ENCODE peak calls at places on chromosomes 11 and 22, in ten cellular contexts. I is lower leg skin, K is bronchial epithelial cell, O is stomach, N is heart right ventricle, P is epithelial cell of proximal tubule, C is astrocyte, M is MM.1S, Y is neural progenitor cell, B is fibroblast of villous mesenchyme. D is an unnamed sample.

GRCh38 chr22:26479043-26479791 is 4.4 kb downstream of the HPS4 start:
- DNase-seq in O (no peak), N (no peak), B (no peak), M (no peak), P (no peak), K (no peak), I (no peak), Y (no peak), C (no peak), D (no peak)

GRCh38 chr11:11391796-11392195 is 38.7 kb upstream of the CSNK2A3 start:
- DNase-seq in C (peak; percentile 86), I (no peak), P (peak; percentile 88), B (peak; percentile 81), O (no peak), N (no peak), Y (no peak), K (peak; percentile 84), M (no peak), D (no peak)

GRCh38 chr11:134347441-134347840 is 15.7 kb downstream of the GLB1L2 start:
- DNase-seq in I (no peak), B (no peak), N (no peak), O (no peak), P (no peak), C (no peak), K (no peak), Y (no peak), M (no peak), D (no peak)

GRCh38 chr22:31612891-31613285 is 49.1 kb downstream of the PISD start:
- DNase-seq in C (no peak), P (no peak), I (no peak), Y (no peak), K (no peak), N (no peak), B (no peak), O (no peak), M (no peak), D (peak; percentile 53)

GRCh38 chr11:1655168-1656060 is 25.8 kb downstream of the KRTAP5-5 start:
- DNase-seq in O (no peak), Y (no peak), B (no peak), M (no peak), N (no peak), K (no peak), P (no peak), I (no peak), C (no peak), D (peak; percentile 51)

GRCh38 chr11:102603576-102603975 is 21.6 kb downstream of the MMP20 start:
- DNase-seq in I (no peak), P (no peak), M (no peak), B (no peak), O (no peak), K (no peak), N (no peak), C (peak; percentile 12), Y (no peak), D (no peak)

GRCh38 chr11:1652026-1652425 is 22.5 kb downstream of the KRTAP5-5 start:
- DNase-seq in B (no peak), N (no peak), Y (no peak), O (no peak), M (no peak), C (no peak), I (no peak), K (no peak), P (no peak), D (no peak)

GRCh38 chr11:69666261-69666660 is 8.9 kb downstream of the LTO1 start:
- DNase-seq in B (no peak), I (no peak), K (no peak), O (no peak), M (no peak), N (no peak), P (no peak), C (no peak), Y (no peak), D (no peak)

GRCh38 chr11:24457985-24458384 is 38.9 kb upstream of the LUZP2 start:
- DNase-seq in I (no peak), Y (no peak), M (no peak), P (no peak), K (no peak), N (no peak), C (no peak), B (no peak), O (no peak), D (no peak)

GRCh38 chr22:40602231-40602630 is 34.3 kb downstream of the MRTFA start:
- DNase-seq in B (no peak), Y (no peak), C (peak; percentile 48), M (no peak), N (no peak), I (no peak), P (no peak), O (no peak), K (no peak), D (no peak)

GRCh38 chr11:65634905-65635731 is 2.8 kb upstream of the SIPA1 start:
- DNase-seq in I (no peak), K (no peak), B (no peak), Y (no peak), P (no peak), N (no peak), O (no peak), M (no peak), C (no peak), D (no peak)

GRCh38 chr11:65636108-65636809 is 1.6 kb upstream of the SIPA1 start:
- DNase-seq in C (no peak), P (no peak), M (no peak), I (no peak), B (no peak), O (no peak), Y (no peak), N (no peak), K (no peak), D (peak; percentile 66)

GRCh38 chr11:65634440-65634839 is 3.5 kb upstream of the SIPA1 start:
- DNase-seq in N (no peak), C (no peak), K (no peak), I (no peak), M (no peak), Y (no peak), O (no peak), P (no peak), B (no peak), D (no peak)

GRCh38 chr11:65637794-65638317 is at the start of gene SIPA1:
- DNase-seq in K (peak; percentile 52), P (peak; percentile 38), I (peak; percentile 46), N (peak; percentile 83), M (peak; percentile 71), B (peak; percentile 94), C (peak; percentile 80), O (peak; percentile 78), Y (peak; percentile 95), D (peak; percentile 86)

GRCh38 chr11:65636810-65637557 is 917 bp upstream of the SIPA1 start:
- DNase-seq in N (no peak), C (no peak), Y (no peak), M (no peak), B (no peak), P (no peak), O (no peak), K (no peak), I (no peak), D (no peak)
- H3K4me3 ChIP-seq in N (no peak overlapping the region), C (no peak overlapping the region), Y (no peak overlapping the region), M (no peak overlapping the region), B (no peak overlapping the region), P (no peak overlapping the region), O (no peak overlapping the region), K (no peak overlapping the region), I (no peak overlapping the region), D (no peak overlapping the region)

DNA sequence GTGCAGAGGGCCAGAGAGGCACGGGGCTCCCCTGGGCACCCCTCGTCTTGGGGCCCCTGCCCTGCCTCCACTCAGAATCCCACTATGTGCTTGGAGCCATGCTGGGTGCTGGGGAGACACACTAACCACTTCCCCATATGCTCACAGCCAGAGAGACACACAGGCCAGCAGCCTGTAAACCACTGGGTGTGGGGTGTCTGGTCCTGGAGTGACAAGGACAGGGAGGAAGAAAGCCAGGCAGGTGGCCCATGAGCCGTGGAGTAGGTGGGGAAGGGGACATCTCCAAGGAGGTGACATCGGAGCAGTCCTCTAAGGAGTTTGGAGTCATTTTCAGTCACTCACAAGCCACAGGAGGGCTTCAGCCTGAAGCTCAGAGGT is 58.9 kb downstream of the CDKN1C start:
- DNase-seq in M (no peak), K (no peak), P (no peak), B (no peak), C (no peak), N (no peak), Y (no peak), I (no peak), O (no peak), D (no peak)
- H3K4me3 ChIP-seq in M (no peak overlapping the region), K (no peak overlapping the region), P (no peak overlapping the region), B (no peak overlapping the region), C (no peak overlapping the region), N (no peak overlapping the region), Y (no peak overlapping the region), I (no peak overlapping the region), O (no peak overlapping the region), D (no peak overlapping the region)

GRCh38 chr22:39243443-39244072 is 1.2 kb downstream of the PDGFB start:
- DNase-seq in K (no peak), B (no peak), C (no peak), P (no peak), M (peak; percentile 31), Y (peak; percentile 53), N (no peak), O (no peak), I (no peak), D (peak; percentile 84)

GRCh38 chr22:39244073-39244495 is 698 bp downstream of the PDGFB start:
- DNase-seq in I (no peak), P (no peak), N (no peak), Y (peak; percentile 59), O (no peak), B (no peak), K (no peak), C (no peak), M (peak; percentile 29), D (no peak)

GRCh38 chr22:39241632-39242388 is 3.0 kb downstream of the PDGFB start:
- DNase-seq in B (no peak), Y (no peak), C (no peak), K (no peak), I (no peak), N (no peak), M (no peak), O (no peak), P (no peak), D (peak; percentile 87)

GRCh38 chr22:39242389-39242808 is 2.4 kb downstream of the PDGFB start:
- DNase-seq in O (no peak), N (no peak), Y (peak; percentile 72), M (peak; percentile 32), K (no peak), P (no peak), I (no peak), C (no peak), B (no peak), D (no peak)

GRCh38 chr22:39242809-39243442 is 1.9 kb downstream of the PDGFB start:
- DNase-seq in O (peak; percentile 73), K (no peak), C (no peak), P (no peak), N (no peak), B (no peak), M (peak; percentile 42), Y (peak; percentile 53), I (no peak), D (no peak)
- H3K4me3 ChIP-seq in O (peak overlapping the region; percentile 52), K (peak overlapping the region; percentile 37), C (no peak overlapping the region), P (peak overlapping the region; percentile 80), N (peak overlapping the region; percentile 76), B (peak overlapping the region; percentile 63), M (peak overlapping the region; percentile 84), Y (peak overlapping the region; percentile 61), I (peak overlapping the region; percentile 47), D (peak overlapping the region; percentile 58)

DNA sequence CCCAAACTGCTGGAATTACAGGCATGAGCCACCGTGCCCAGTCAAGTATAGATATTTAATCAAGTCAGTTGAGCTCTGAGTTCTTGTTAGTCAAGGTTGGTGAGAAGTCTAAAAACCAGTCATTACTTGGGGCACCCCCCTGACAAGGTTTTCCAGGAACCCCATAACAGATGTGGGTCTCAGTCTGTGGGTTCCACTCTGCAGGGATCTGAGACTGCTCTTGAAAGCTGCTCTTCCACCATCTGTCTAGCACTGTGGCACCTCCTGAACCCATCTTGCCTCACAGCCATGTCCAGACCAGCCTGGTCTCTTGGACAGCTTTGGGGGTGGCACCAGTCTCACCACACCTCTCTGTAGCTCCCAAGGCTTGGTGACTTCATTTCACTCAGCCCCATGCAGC is 44.3 kb upstream of the PLET1 start:
- DNase-seq in M (no peak), P (no peak), C (no peak), I (no peak), K (no peak), N (no peak), B (no peak), Y (no peak), O (no peak), D (no peak)
- H3K4me3 ChIP-seq in M (no peak overlapping the region), P (no peak overlapping the region), C (no peak overlapping the region), I (no peak overlapping the region), K (no peak overlapping the region), N (no peak overlapping the region), B (no peak overlapping the region), Y (no peak overlapping the region), O (no peak overlapping the region), D (no peak overlapping the region)

D was measured in upper lobe of left lung.